ENCODE peak calls at places on chromosomes 16 and 17, in four cellular contexts. W is effector memory CD4-positive, alpha-beta T cell; V is aorta; R is PC-3. D is an unnamed sample.

GRCh38 chr17:3049705-3050295 is 13.6 kb downstream of the OR1D5 start:
- DNase-seq in W (no peak), V (no peak), R (peak; percentile 16), D (no peak)

GRCh38 chr16:80738521-80738920 is 65.9 kb downstream of the CDYL2 start:
- DNase-seq in W (no peak), V (no peak), R (peak; percentile 15), D (no peak)

GRCh38 chr16:57184890-57185445 is 871 bp downstream of the PSME3IP1 start:
- DNase-seq in W (no peak), V (no peak), R (no peak), D (no peak)

GRCh38 chr17:17032131-17032692 is 10.0 kb upstream of the MPRIP start:
- DNase-seq in W (no peak), V (peak; percentile 85), R (peak; percentile 95), D (peak; percentile 74)

GRCh38 chr16:6206080-6206479 is 1108.5 kb upstream of the EEF2KMT start:
- DNase-seq in W (no peak), V (no peak), R (no peak), D (no peak)

GRCh38 chr17:69314246-69315030 is 12.5 kb downstream of the ABCA5 start:
- DNase-seq in W (no peak), V (no peak), R (no peak), D (peak; percentile 45)

GRCh38 chr17:59004338-59005111 is 102.2 kb downstream of the TRIM37 start:
- DNase-seq in W (peak; percentile 37), V (peak; percentile 51), R (peak; percentile 82), D (peak; percentile 68)

GRCh38 chr17:45150911-45151809 is 2.9 kb downstream of the HEXIM1 start:
- DNase-seq in W (no peak), V (peak; percentile 4), R (no peak), D (no peak)

GRCh38 chr16:89596061-89596689 is 17.3 kb upstream of the DPEP1 start:
- DNase-seq in W (no peak), V (no peak), R (no peak), D (no peak)

GRCh38 chr16:89135166-89135565 is 36.4 kb upstream of the CDH15 start:
- DNase-seq in W (no peak), V (no peak), R (no peak), D (no peak)

GRCh38 chr16:75391254-75391653 is 42.0 kb downstream of the CFDP1 start:
- DNase-seq in W (no peak), V (no peak), R (no peak), D (no peak)

GRCh38 chr16:25823891-25824290 is 132.1 kb downstream of the HS3ST4 start:
- DNase-seq in W (no peak), V (no peak), R (no peak), D (no peak)

GRCh38 chr16:17194190-17194780 is 276.5 kb downstream of the XYLT1 start:
- DNase-seq in W (peak; percentile 11), V (peak; percentile 73), R (no peak), D (peak; percentile 60)

GRCh38 chr16:82152641-82153094 is 17.4 kb downstream of the MPHOSPH6 start:
- DNase-seq in W (no peak), V (no peak), R (peak; percentile 69), D (no peak)

GRCh38 chr17:74274703-74275340 is 788 bp downstream of the DNAI2 start:
- DNase-seq in W (no peak), V (no peak), R (no peak), D (no peak)

GRCh38 chr17:75685508-75685907 is 18.4 kb downstream of the SAP30BP start:
- DNase-seq in W (no peak), V (no peak), R (no peak), D (no peak)

GRCh38 chr17:43591750-43592562 is 45.8 kb upstream of the ETV4 start:
- DNase-seq in W (no peak), V (peak; percentile 86), R (peak; percentile 86), D (no peak)

GRCh38 chr16:56273615-56274014 is 82.3 kb downstream of the GNAO1 start:
- DNase-seq in W (no peak), V (no peak), R (no peak), D (no peak)

GRCh38 chr16:29820730-29821662 is 734 bp downstream of the MVP start:
- DNase-seq in W (no peak), V (peak; percentile 75), R (peak; percentile 27), D (no peak)

GRCh38 chr17:44198721-44199552 is 747 bp downstream of the ATXN7L3 start:
- DNase-seq in W (peak; percentile 57), V (peak; percentile 77), R (peak; percentile 55), D (peak; percentile 67)

GRCh38 chr16:27108051-27108770 is 41.5 kb downstream of the C16orf82 start:
- DNase-seq in W (no peak), V (no peak), R (no peak), D (no peak)

GRCh38 chr16:27108826-27109665 is 42.3 kb downstream of the C16orf82 start:
- DNase-seq in W (no peak), V (no peak), R (no peak), D (no peak)

GRCh38 chr16:27109666-27110523 is 43.2 kb downstream of the C16orf82 start:
- DNase-seq in W (peak; percentile 50), V (peak; percentile 81), R (peak; percentile 67), D (peak; percentile 65)

GRCh38 chr16:27106305-27106704 is 39.6 kb downstream of the C16orf82 start:
- DNase-seq in W (no peak), V (no peak), R (no peak), D (no peak)

DNA sequence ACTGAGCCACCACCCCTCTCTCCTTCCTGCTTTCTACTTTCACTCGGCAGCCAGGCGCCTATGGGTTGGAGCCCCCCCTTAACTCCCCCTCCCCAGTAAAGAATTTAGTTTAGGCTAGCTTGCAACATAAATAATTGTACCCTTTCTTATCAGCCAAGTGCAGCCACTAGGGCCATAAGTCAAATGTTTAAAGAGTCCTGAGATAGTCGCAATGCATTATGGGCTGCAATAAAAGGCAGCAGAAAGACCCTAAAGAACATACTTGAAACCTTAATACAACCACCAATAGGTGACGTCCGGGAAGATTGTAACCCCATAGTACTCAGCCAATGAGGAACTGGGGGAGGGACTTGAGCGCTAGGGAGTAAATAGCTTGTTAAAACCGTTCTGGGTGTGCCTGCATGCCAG is 40.5 kb downstream of the C16orf82 start:
- DNase-seq in W (no peak), V (no peak), R (peak; percentile 3), D (no peak)
- H3K36me3 ChIP-seq in W (no peaks in the 10 kb centered on the region), V (no peaks in the 10 kb centered on the region), R (no peaks in the 10 kb centered on the region), D (no peaks in the 10 kb centered on the region)

GRCh38 chr16:9095998-9096397 is 4.6 kb downstream of the HAPSTR1 start:
- DNase-seq in W (no peak), V (no peak), R (no peak), D (no peak)

GRCh38 chr16:9092282-9092962 is 978 bp downstream of the HAPSTR1 start:
- DNase-seq in W (peak; percentile 49), V (peak; percentile 65), R (no peak), D (peak; percentile 42)

GRCh38 chr16:9092963-9093477 is 1.6 kb downstream of the HAPSTR1 start:
- DNase-seq in W (no peak), V (peak; percentile 63), R (no peak), D (peak; percentile 40)

GRCh38 chr16:9095171-9095570 is 3.7 kb downstream of the HAPSTR1 start:
- DNase-seq in W (no peak), V (no peak), R (no peak), D (no peak)

DNA sequence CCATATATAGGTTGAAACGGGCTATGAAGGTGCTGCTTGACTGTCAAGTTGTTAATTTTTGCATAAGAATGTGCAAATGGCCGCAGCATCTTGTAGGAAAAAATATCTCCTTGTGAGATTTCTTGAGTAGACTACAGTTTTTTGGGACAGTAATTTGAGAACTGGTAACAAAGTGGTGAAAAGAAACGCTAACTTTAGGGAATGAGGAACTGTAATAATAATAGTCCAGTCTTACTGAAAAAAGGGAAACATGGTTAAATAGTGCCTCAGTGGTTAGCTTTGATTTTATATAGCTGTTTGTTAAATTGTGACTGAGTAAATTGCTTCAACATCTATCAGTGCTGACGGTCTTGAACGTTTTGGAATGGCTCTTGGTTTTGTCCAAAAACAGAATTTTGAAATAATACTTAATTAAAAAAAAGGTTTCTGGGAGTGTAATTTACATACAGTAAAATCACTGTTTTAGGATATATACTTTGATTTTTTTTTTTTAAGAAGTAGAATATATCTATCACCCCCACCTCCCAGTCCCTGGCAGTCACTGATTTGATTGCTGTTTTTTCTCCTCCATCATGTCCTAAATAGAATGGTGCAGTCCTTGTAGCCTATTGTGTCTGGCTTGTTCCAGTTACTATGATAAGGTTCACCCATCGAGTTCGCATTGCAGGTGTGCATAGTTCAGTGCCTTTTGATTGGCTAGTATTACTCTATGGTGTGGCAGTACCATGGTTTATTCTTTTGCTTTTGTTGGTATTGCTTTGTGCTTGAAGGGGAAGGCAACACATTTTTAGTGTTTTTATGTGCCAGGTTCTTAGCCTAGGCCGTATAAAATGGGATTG is 2.8 kb downstream of the HAPSTR1 start:
- DNase-seq in W (no peak), V (no peak), R (no peak), D (no peak)
- H3K27me3 ChIP-seq in W (no peaks in the 10 kb centered on the region), V (peaks cover 2% of the 10 kb centered on the region), R (no peaks in the 10 kb centered on the region), D (no peaks in the 10 kb centered on the region)

GRCh38 chr17:83099086-83099540 is 19.7 kb downstream of the METRNL start:
- DNase-seq in W (no peak), V (no peak), R (no peak), D (no peak)

GRCh38 chr17:83101805-83102480 is 22.5 kb downstream of the METRNL start:
- DNase-seq in W (no peak), V (peak; percentile 72), R (no peak), D (no peak)

GRCh38 chr17:83100853-83101391 is 21.5 kb downstream of the METRNL start:
- DNase-seq in W (no peak), V (peak; percentile 64), R (no peak), D (no peak)

GRCh38 chr17:83099570-83100181 is 20.3 kb downstream of the METRNL start:
- DNase-seq in W (no peak), V (peak; percentile 90), R (no peak), D (no peak)

DNA sequence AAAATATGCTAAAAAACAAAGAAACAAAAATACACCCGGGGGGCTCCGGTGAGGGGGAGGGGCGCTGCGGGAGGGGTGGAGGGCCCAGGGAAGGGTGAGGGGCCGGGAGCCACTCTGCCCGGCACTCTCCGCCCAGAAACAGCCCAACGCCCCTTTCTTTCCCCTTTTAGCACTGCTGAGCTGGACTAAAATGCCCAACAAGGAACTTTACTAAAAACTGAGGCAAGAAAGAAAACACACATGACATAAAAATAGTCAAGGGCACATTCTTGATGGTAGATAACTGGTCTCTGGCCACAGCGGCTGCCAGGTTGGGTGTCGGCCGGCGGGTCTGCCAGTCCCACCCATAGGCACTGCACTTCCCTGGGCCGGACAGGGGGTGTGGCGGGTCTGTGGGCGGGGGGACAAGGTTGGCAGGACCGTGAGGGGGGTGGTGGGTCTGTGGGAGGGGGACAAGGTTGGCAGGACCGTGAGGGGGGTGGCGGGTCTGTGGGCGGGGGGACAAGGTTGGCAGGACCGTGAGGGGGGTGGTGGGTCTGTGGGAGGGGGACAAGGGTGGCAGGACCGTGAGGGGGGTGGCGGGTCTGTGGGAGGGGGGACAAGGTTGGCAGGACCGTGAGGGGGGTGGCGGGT is 20.9 kb downstream of the METRNL start:
- DNase-seq in W (no peak), V (peak; percentile 86), R (no peak), D (no peak)
- H3K4me3 ChIP-seq in W (no peak overlapping the region), V (no peak overlapping the region), R (no peak overlapping the region), D (no peak overlapping the region)

DNA sequence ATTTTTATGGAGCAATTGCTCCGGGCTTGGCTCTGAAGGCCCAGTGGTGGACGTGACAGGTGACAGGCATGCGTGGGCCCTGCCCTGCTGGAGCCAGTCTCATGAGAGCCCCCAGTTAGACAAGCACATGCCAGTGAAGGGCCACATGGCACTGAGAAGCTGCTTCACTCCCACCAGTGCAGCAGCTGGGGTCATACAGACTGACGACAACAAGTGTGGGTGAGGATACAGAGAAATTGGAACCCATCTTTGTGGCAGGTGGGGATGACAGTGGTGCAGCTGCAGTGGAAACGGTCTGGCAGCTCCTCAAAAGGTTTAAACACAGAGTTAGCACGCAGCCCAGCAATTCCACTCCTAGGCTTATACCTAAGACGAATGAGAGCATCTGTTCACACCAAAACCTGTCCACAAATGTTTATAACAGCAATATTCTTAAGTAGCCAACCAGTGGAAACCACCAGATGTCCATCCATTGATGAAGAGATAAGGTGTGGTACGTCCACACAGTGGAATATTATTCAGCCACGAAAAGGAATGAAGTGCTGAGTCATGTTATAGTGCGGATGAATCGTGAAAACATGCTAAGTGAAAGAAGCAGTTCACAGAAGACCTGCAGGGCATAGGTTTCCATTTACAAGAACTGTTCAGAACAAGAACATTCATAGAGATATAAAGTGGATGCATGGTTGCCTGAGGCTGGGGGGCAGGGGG is 12.5 kb upstream of the CIBAR2 start:
- DNase-seq in W (no peak), V (no peak), R (no peak), D (no peak)
- H3K36me3 ChIP-seq in W (no peaks in the 10 kb centered on the region), V (no peaks in the 10 kb centered on the region), R (no peaks in the 10 kb centered on the region), D (no peaks in the 10 kb centered on the region)

D was measured in WERI-Rb-1.